ENCODE peak calls at places on chromosomes 4 and X, in ten cellular contexts. O, Z, D, E, V, J, P, M, K and S are unnamed samples.

GRCh38 chr4:74189331-74190043 is 31.6 kb downstream of the MTHFD2L start:
- DNase-seq in M (peak; percentile 41), J (peak; percentile 45), V (peak; percentile 57), E (no peak), P (peak; percentile 52), K (no peak), D (no peak), Z (no peak), O (peak; percentile 52), S (no peak)

GRCh38 chrX:154457491-154458115 is 478 bp upstream of the PLXNA3 start:
- DNase-seq in V (no peak), E (no peak), M (peak; percentile 14), O (peak; percentile 86), D (peak; percentile 79), J (peak; percentile 79), P (peak; percentile 20), K (peak; percentile 60), Z (peak; percentile 69), S (no peak)

GRCh38 chr4:103375278-103375677 is 177.1 kb upstream of the CENPE start:
- DNase-seq in M (no peak), J (no peak), V (peak; percentile 32), Z (no peak), E (no peak), O (no peak), K (peak; percentile 16), D (no peak), P (peak; percentile 89), S (no peak)

GRCh38 chrX:46263494-46263893 is 281.7 kb downstream of the ZNF674 start:
- DNase-seq in V (no peak), J (no peak), K (no peak), M (no peak), P (peak; percentile 67), E (no peak), O (no peak), Z (no peak), D (no peak), S (no peak)

GRCh38 chr4:125484912-125485311 is 170.2 kb downstream of the FAT4 start:
- DNase-seq in P (no peak), K (no peak), E (no peak), V (no peak), Z (no peak), O (no peak), M (no peak), D (no peak), J (no peak), S (no peak)

GRCh38 chrX:11351375-11352295 is 58.4 kb downstream of the AMELX start:
- DNase-seq in K (no peak), E (no peak), O (no peak), Z (peak; percentile 51), P (peak; percentile 36), J (no peak), D (no peak), M (no peak), V (no peak), S (no peak)

GRCh38 chr4:7425171-7425570 is 9.6 kb downstream of the PSAPL1 start:
- DNase-seq in O (no peak), P (no peak), K (no peak), Z (no peak), E (no peak), D (peak; percentile 18), V (no peak), M (no peak), J (no peak), S (no peak)

GRCh38 chr4:106892786-106893185 is 143.3 kb downstream of the DKK2 start:
- DNase-seq in E (no peak), D (peak; percentile 33), J (no peak), V (no peak), Z (no peak), P (no peak), O (no peak), K (no peak), M (no peak), S (no peak)

GRCh38 chrX:40383360-40383759 is 197.4 kb upstream of the ATP6AP2 start:
- DNase-seq in D (no peak), M (no peak), Z (no peak), V (no peak), O (no peak), P (no peak), J (no peak), K (no peak), E (no peak), S (no peak)

GRCh38 chrX:119237526-119238035 is 1.5 kb downstream of the PGRMC1 start:
- DNase-seq in E (no peak), M (no peak), P (no peak), D (no peak), K (no peak), Z (no peak), V (no peak), O (no peak), J (no peak), S (no peak)

GRCh38 chr4:100588076-100588475 is 70.3 kb upstream of the EMCN start:
- DNase-seq in Z (no peak), V (no peak), J (no peak), K (no peak), D (no peak), M (no peak), P (no peak), E (no peak), O (no peak), S (no peak)

GRCh38 chr4:101256222-101256621 is 91.1 kb downstream of the PPP3CA start:
- DNase-seq in V (no peak), E (no peak), M (no peak), J (no peak), O (no peak), Z (no peak), P (no peak), D (no peak), K (no peak), S (no peak)

GRCh38 chr4:121112530-121112929 is 40.2 kb upstream of the NDNF start:
- DNase-seq in K (no peak), E (no peak), J (no peak), Z (no peak), O (peak; percentile 14), P (no peak), V (no peak), M (peak; percentile 1), D (no peak), S (no peak)

GRCh38 chrX:19593684-19594083 is 78.4 kb upstream of the MAP3K15 start:
- DNase-seq in K (no peak), D (no peak), J (peak; percentile 17), O (peak; percentile 14), E (no peak), Z (no peak), P (peak; percentile 13), V (peak; percentile 27), M (peak; percentile 0), S (no peak)

GRCh38 chr4:4320951-4321714 is 31.1 kb downstream of the ZBTB49 start:
- DNase-seq in O (no peak), J (no peak), K (no peak), D (no peak), Z (no peak), V (no peak), M (no peak), P (no peak), E (no peak), S (no peak)

GRCh38 chr4:26484032-26484515 is 6.2 kb downstream of the CCKAR start:
- DNase-seq in O (peak; percentile 47), M (no peak), V (no peak), K (no peak), Z (no peak), D (no peak), E (no peak), J (no peak), P (no peak), S (no peak)

GRCh38 chr4:158033416-158033863 is 139.4 kb downstream of the GASK1B start:
- DNase-seq in K (no peak), O (peak; percentile 20), V (no peak), P (peak; percentile 55), E (no peak), D (no peak), Z (no peak), M (no peak), J (no peak), S (no peak)

GRCh38 chr4:105555409-105555808 is 3.0 kb downstream of the ARHGEF38 start:
- DNase-seq in J (no peak), K (no peak), M (no peak), D (no peak), O (no peak), P (no peak), V (no peak), Z (no peak), E (no peak), S (no peak)

GRCh38 chr4:109419679-109420078 is 13.9 kb upstream of the SEC24B start:
- DNase-seq in J (no peak), V (no peak), O (no peak), M (no peak), P (no peak), Z (peak; percentile 81), E (no peak), K (no peak), D (no peak), S (no peak)

GRCh38 chrX:30039768-30040167 is 175.6 kb upstream of the MAGEB2 start:
- DNase-seq in J (no peak), V (no peak), K (no peak), O (peak; percentile 24), D (no peak), Z (no peak), E (no peak), P (no peak), M (no peak), S (no peak)

GRCh38 chr4:71863457-71863856 is 79.6 kb upstream of the GC start:
- DNase-seq in O (no peak), P (no peak), V (no peak), M (no peak), K (no peak), D (no peak), J (no peak), E (no peak), Z (no peak), S (no peak)

GRCh38 chr4:72860766-72861165 is 208.8 kb downstream of the COX18 start:
- DNase-seq in E (no peak), P (no peak), K (no peak), V (no peak), J (no peak), Z (no peak), M (no peak), O (no peak), D (no peak), S (no peak)